ENCODE peak calls at places on chromosome 13, in four cellular contexts. X is caudate nucleus; E is AG10803; V is activated CD4-positive, CD25-positive, alpha-beta regulatory T cell. K is an unnamed sample.
A peak's percentile ranks its signal among the peaks of the same experiment; 100 is the strongest.

GRCh38 chr13:42094641-42095040 is 46.2 kb downstream of the DGKH start:
- DNase-seq in X (no peak), E (no peak), V (no peak), K (no peak)

GRCh38 chr13:25281193-25281936 is 5.9 kb downstream of the MTMR6 start:
- DNase-seq in X (no peak), E (no peak), V (no peak), K (no peak)

GRCh38 chr13:50208826-50209335 is 193.6 kb downstream of the KCNRG start:
- DNase-seq in X (no peak), E (peak; percentile 89), V (no peak), K (peak; percentile 89)

GRCh38 chr13:24038846-24039330 is 121.6 kb upstream of the SPATA13 start:
- DNase-seq in X (peak; percentile 51), E (peak; percentile 92), V (no peak), K (peak; percentile 11)

GRCh38 chr13:29543230-29544215 is 52.0 kb downstream of the SLC7A1 start:
- DNase-seq in X (no peak), E (peak; percentile 55), V (peak; percentile 15), K (no peak)

GRCh38 chr13:39144941-39145533 is 106.8 kb downstream of the NHLRC3 start:
- DNase-seq in X (no peak), E (peak; percentile 68), V (no peak), K (peak; percentile 84)

GRCh38 chr13:102707465-102707864 is 12.6 kb upstream of the METTL21C start:
- DNase-seq in X (no peak), E (peak; percentile 96), V (no peak), K (peak; percentile 98)

GRCh38 chr13:114115796-114116195 is 16.6 kb downstream of the RASA3 start:
- DNase-seq in X (no peak), E (no peak), V (no peak), K (no peak)

GRCh38 chr13:49351871-49352270 is 92.0 kb downstream of the CAB39L start:
- DNase-seq in X (no peak), E (peak; percentile 64), V (no peak), K (peak; percentile 70)

GRCh38 chr13:27789495-27790303 is 2.6 kb upstream of the GSX1 start:
- DNase-seq in X (no peak), E (no peak), V (no peak), K (no peak)

GRCh38 chr13:28679628-28680027 is 20.7 kb downstream of the POMP start:
- DNase-seq in X (no peak), E (peak; percentile 34), V (no peak), K (peak; percentile 37)

GRCh38 chr13:111917901-111918300 is 149.0 kb upstream of the SOX1 start:
- DNase-seq in X (no peak), E (no peak), V (no peak), K (no peak)

GRCh38 chr13:42658019-42658418 is 84.1 kb downstream of the TNFSF11 start:
- DNase-seq in X (no peak), E (no peak), V (no peak), K (no peak)

GRCh38 chr13:40680659-40681323 is 14.3 kb upstream of the FOXO1 start:
- DNase-seq in X (no peak), E (no peak), V (no peak), K (no peak)

GRCh38 chr13:91133941-91134772 is 213.3 kb upstream of the MIR17HG start:
- DNase-seq in X (no peak), E (peak; percentile 44), V (no peak), K (peak; percentile 48)

GRCh38 chr13:112931028-112931934 is 37.7 kb upstream of the MCF2L start:
- DNase-seq in X (peak; percentile 54), E (peak; percentile 70), V (no peak), K (peak; percentile 67)

GRCh38 chr13:38624822-38625221 is 62.1 kb upstream of the FREM2 start:
- DNase-seq in X (no peak), E (no peak), V (no peak), K (no peak)

GRCh38 chr13:107203146-107203847 is 635.4 kb upstream of the ARGLU1 start:
- DNase-seq in X (no peak), E (peak; percentile 1), V (no peak), K (peak; percentile 0)

GRCh38 chr13:44470623-44471562 is 97.3 kb downstream of the SERP2 start:
- DNase-seq in X (no peak), E (no peak), V (no peak), K (peak; percentile 58)

K was measured in fibroblast of the aortic adventitia.